ENCODE peak calls at places on chromosomes 6 and 20, in six cellular contexts. O is sigmoid colon, P is upper lobe of left lung, J is left ventricle myocardium inferior, R is WERI-Rb-1, W is MM.1S. U is an unnamed sample. For H3K27me3, the result is how much of the 10 kb centered on the place peaks cover.

GRCh38 chr6:87336367-87336766 is 7.3 kb upstream of the GJB7 start:
- DNase-seq in O (no peak), P (no peak), J (no peak), R (no peak), W (no peak), U (no peak)

GRCh38 chr20:19335916-19336315 is 123.5 kb downstream of the SLC24A3 start:
- DNase-seq in O (no peak), P (no peak), J (no peak), R (no peak), W (no peak), U (no peak)

GRCh38 chr20:45088247-45088646 is 12.7 kb downstream of the KCNS1 start:
- DNase-seq in O (no peak), P (no peak), J (no peak), R (no peak), W (no peak), U (peak)

GRCh38 chr20:3998998-3999397 is 16.4 kb downstream of the RNF24 start:
- DNase-seq in O (no peak), P (no peak), J (no peak), R (no peak), W (no peak), U (no peak)

GRCh38 chr20:51554538-51555165 is 12.1 kb upstream of the NFATC2 start:
- DNase-seq in O (no peak), P (no peak), J (no peak), R (no peak), W (no peak), U (peak)

GRCh38 chr6:21095462-21095861 is 498.1 kb upstream of the SOX4 start:
- DNase-seq in O (no peak), P (no peak), J (no peak), R (no peak), W (no peak), U (no peak)

GRCh38 chr6:133288662-133289061 is 47.5 kb downstream of the EYA4 start:
- DNase-seq in O (no peak), P (no peak), J (no peak), R (no peak), W (no peak), U (no peak)

GRCh38 chr20:9114709-9115108 is 45.8 kb downstream of the PLCB4 start:
- DNase-seq in O (no peak), P (no peak), J (no peak), R (no peak), W (no peak), U (no peak)

GRCh38 chr6:7328159-7328713 is 15.2 kb upstream of the SSR1 start:
- DNase-seq in O (no peak), P (no peak), J (no peak), R (no peak), W (no peak), U (no peak)

GRCh38 chr20:23159256-23159922 is 73.3 kb upstream of the CD93 start:
- DNase-seq in O (peak), P (no peak), J (no peak), R (peak), W (no peak), U (no peak)
- H3K27ac ChIP-seq in O (peak), P (peak), J (peak), R (no peak), W (peak), U (peak)

DNA sequence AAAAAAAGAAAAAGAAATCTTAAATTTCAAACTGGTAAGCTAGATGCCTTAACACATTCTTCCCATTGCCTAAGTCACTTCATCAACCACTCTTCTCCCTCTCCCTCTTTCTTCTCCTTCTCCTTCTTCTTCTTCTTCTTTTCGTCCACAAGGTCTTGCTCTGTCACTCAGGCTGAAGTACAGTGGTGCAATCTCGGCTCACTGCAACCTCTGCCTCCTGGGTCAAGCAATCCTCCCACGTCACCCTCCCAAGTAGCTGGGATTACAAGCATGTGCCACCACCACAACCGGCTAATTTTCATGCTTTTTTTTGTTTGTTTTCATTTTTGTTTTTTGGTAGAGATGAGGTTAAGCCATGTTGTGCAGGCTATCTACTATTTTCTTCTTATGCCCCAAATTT is 60.2 kb downstream of the GPR63 start:
- DNase-seq in O (no peak), P (no peak), J (no peak), R (no peak), W (no peak), U (no peak)
- TF ChIP-seq CTCF in O (no peak), P (no peak), J (no peak), R (no peak), W (no peak), U (no peak)

GRCh38 chr20:62558779-62559178 is 83.0 kb upstream of the GATA5 start:
- DNase-seq in O (peak), P (peak), J (peak), R (peak), W (no peak), U (no peak)
- H3K27me3 ChIP-seq in O (under half), P (under half), J (half or more), R (under half), W (half or more), U (half or more)

GRCh38 chr20:46348972-46349741 is 40.9 kb upstream of the CDH22 start:
- DNase-seq in O (no peak), P (peak), J (peak), R (peak), W (no peak), U (no peak)

GRCh38 chr20:46347831-46348230 is 39.5 kb upstream of the CDH22 start:
- DNase-seq in O (no peak), P (no peak), J (no peak), R (no peak), W (no peak), U (no peak)

GRCh38 chr20:46344488-46345162 is 36.3 kb upstream of the CDH22 start:
- DNase-seq in O (no peak), P (no peak), J (no peak), R (no peak), W (no peak), U (no peak)

GRCh38 chr20:46348231-46348803 is 40.0 kb upstream of the CDH22 start:
- DNase-seq in O (no peak), P (no peak), J (no peak), R (peak), W (no peak), U (no peak)

DNA sequence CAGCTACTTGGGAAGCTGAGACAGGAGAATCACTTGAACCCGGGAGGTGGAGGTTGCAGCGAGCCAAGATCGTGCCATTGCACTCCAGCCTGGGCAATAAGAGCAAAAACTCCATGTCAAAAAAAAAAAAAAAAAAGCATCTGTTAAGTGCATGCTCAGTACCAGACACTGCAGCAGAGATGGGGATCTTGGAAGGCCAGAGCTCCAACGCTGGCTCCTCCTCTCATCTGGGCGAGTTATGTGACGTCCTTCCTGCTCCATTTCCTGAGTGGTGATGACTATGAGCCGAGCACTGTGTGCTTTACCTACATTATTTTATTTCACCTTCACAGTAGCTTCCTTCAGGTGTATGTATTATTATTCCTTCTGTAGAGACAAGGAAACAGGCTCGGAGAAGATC is 38.5 kb upstream of the CDH22 start:
- DNase-seq in O (no peak), P (no peak), J (no peak), R (no peak), W (no peak), U (no peak)
- H3K27ac ChIP-seq in O (no peak), P (no peak), J (no peak), R (no peak), W (no peak), U (no peak)

GRCh38 chr6:130743175-130743574 is 84.0 kb upstream of the SMLR1 start:
- DNase-seq in O (no peak), P (no peak), J (no peak), R (no peak), W (no peak), U (no peak)
- TF ChIP-seq CTCF in O (no peak), P (no peak), J (no peak), R (no peak), W (no peak), U (peak)

U was measured in foreskin keratinocyte.